ENCODE peak calls at places on chromosomes 6 and 20, in eight cellular contexts. F is retinal pigment epithelial cell, D is HCT116, J is NB4, U is astrocyte of the cerebellum, K is tibial artery, N is GM23338, P is A549. W is an unnamed sample.

GRCh38 chr20:13745784-13746183 is 38.9 kb downstream of the ESF1 start:
- DNase-seq in F (no peak), D (no peak), J (no peak), U (no peak), K (no peak), N (no peak), P (no peak), W (no peak)

GRCh38 chr6:154593122-154593521 is 82.6 kb upstream of the CNKSR3 start:
- DNase-seq in F (no peak), D (no peak), J (no peak), U (no peak), K (peak), N (peak), P (no peak), W (no peak)

GRCh38 chr20:13277663-13278295 is 56.7 kb downstream of the ISM1 start:
- DNase-seq in F (no peak), D (no peak), J (no peak), U (no peak), K (peak), N (no peak), P (no peak), W (no peak)

GRCh38 chr6:24855389-24856245 is 56.9 kb upstream of the ARMH2 start:
- DNase-seq in F (peak), D (peak), J (peak), U (peak), K (no peak), N (peak), P (peak), W (peak)

GRCh38 chr20:4227085-4227821 is 211.9 kb upstream of the RNF24 start:
- DNase-seq in F (no peak), D (no peak), J (peak), U (no peak), K (no peak), N (peak), P (peak), W (no peak)

GRCh38 chr6:52552278-52552643 is 24.6 kb downstream of the TRAM2 start:
- DNase-seq in F (no peak), D (no peak), J (no peak), U (no peak), K (no peak), N (no peak), P (no peak), W (no peak)

GRCh38 chr6:74075323-74075722 is 379.3 kb downstream of the CD109 start:
- DNase-seq in F (no peak), D (no peak), J (no peak), U (no peak), K (peak), N (no peak), P (no peak), W (no peak)

GRCh38 chr6:106254636-106255035 is 70.9 kb downstream of the ATG5 start:
- DNase-seq in F (peak), D (no peak), J (peak), U (peak), K (no peak), N (no peak), P (no peak), W (no peak)

GRCh38 chr20:4973330-4974097 is 27.8 kb downstream of the SLC23A2 start:
- DNase-seq in F (no peak), D (no peak), J (peak), U (no peak), K (peak), N (no peak), P (peak), W (peak)

GRCh38 chr6:38554700-38555413 is 84.9 kb downstream of the BTBD9 start:
- DNase-seq in F (no peak), D (no peak), J (peak), U (peak), K (no peak), N (peak), P (no peak), W (peak)

GRCh38 chr6:37407948-37408347 is 25.1 kb upstream of the CMTR1 start:
- DNase-seq in F (no peak), D (no peak), J (no peak), U (no peak), K (no peak), N (no peak), P (no peak), W (no peak)

GRCh38 chr6:32290886-32291450 is 67.1 kb upstream of the NOTCH4 start:
- DNase-seq in F (no peak), D (no peak), J (no peak), U (no peak), K (no peak), N (no peak), P (no peak), W (no peak)

GRCh38 chr20:31948008-31948407 is 3.8 kb downstream of the PDRG1 start:
- DNase-seq in F (no peak), D (no peak), J (peak), U (no peak), K (no peak), N (no peak), P (no peak), W (no peak)

GRCh38 chr6:164106345-164106769 is 691.8 kb downstream of the QKI start:
- DNase-seq in F (no peak), D (no peak), J (peak), U (no peak), K (no peak), N (peak), P (no peak), W (no peak)

GRCh38 chr20:61295726-61296628 is 43.9 kb downstream of the CDH4 start:
- DNase-seq in F (no peak), D (no peak), J (no peak), U (no peak), K (no peak), N (no peak), P (no peak), W (no peak)

GRCh38 chr20:51185277-51185676 is 162.4 kb upstream of the KCNG1 start:
- DNase-seq in F (no peak), D (no peak), J (no peak), U (no peak), K (no peak), N (no peak), P (no peak), W (no peak)

GRCh38 chr6:135577059-135577538 is 79.6 kb upstream of the AHI1 start:
- DNase-seq in F (no peak), D (no peak), J (peak), U (no peak), K (no peak), N (no peak), P (no peak), W (no peak)

GRCh38 chr20:34256629-34257124 is 15.5 kb downstream of the ASIP start:
- DNase-seq in F (no peak), D (no peak), J (no peak), U (no peak), K (no peak), N (peak), P (no peak), W (no peak)

GRCh38 chr20:59726196-59726595 is 121.9 kb downstream of the PHACTR3 start:
- DNase-seq in F (no peak), D (no peak), J (peak), U (no peak), K (no peak), N (no peak), P (no peak), W (no peak)

GRCh38 chr20:63968928-63969760 is 586 bp downstream of the ZNF512B start:
- DNase-seq in F (no peak), D (no peak), J (peak), U (no peak), K (no peak), N (peak), P (no peak), W (no peak)

GRCh38 chr6:3343089-3343901 is 84.5 kb downstream of the PSMG4 start:
- DNase-seq in F (no peak), D (no peak), J (no peak), U (no peak), K (no peak), N (no peak), P (no peak), W (no peak)

GRCh38 chr6:64516393-64516792 is 880.8 kb downstream of the PHF3 start:
- DNase-seq in F (no peak), D (no peak), J (no peak), U (no peak), K (no peak), N (no peak), P (no peak), W (no peak)

GRCh38 chr6:2843138-2843740 is 1.6 kb upstream of the SERPINB1 start:
- DNase-seq in F (no peak), D (no peak), J (no peak), U (no peak), K (no peak), N (no peak), P (no peak), W (no peak)

GRCh38 chr6:160960067-160960466 is 31.5 kb upstream of the MAP3K4 start:
- DNase-seq in F (no peak), D (no peak), J (no peak), U (no peak), K (no peak), N (no peak), P (no peak), W (no peak)

GRCh38 chr6:23415819-23416427 is 710.1 kb upstream of the NRSN1 start:
- DNase-seq in F (no peak), D (no peak), J (no peak), U (no peak), K (no peak), N (no peak), P (no peak), W (no peak)

GRCh38 chr20:53797085-53797484 is 203.4 kb upstream of the ZNF217 start:
- DNase-seq in F (no peak), D (no peak), J (no peak), U (no peak), K (no peak), N (no peak), P (no peak), W (no peak)

GRCh38 chr6:33599413-33599911 is 19.4 kb upstream of the BAK1 start:
- DNase-seq in F (no peak), D (no peak), J (no peak), U (no peak), K (peak), N (no peak), P (peak), W (peak)

GRCh38 chr20:24872291-24873014 is 76.6 kb upstream of the CST7 start:
- DNase-seq in F (no peak), D (no peak), J (no peak), U (no peak), K (no peak), N (no peak), P (no peak), W (no peak)

GRCh38 chr6:30881987-30882763 is 2.1 kb upstream of the DDR1 start:
- DNase-seq in F (no peak), D (no peak), J (no peak), U (no peak), K (peak), N (peak), P (no peak), W (no peak)

GRCh38 chr6:6890400-6890858 is 217.3 kb upstream of the RREB1 start:
- DNase-seq in F (no peak), D (no peak), J (peak), U (no peak), K (no peak), N (peak), P (no peak), W (no peak)
- H3K4me3 ChIP-seq in F (no peak), D (no peak), J (peak), U (no peak), K (no peak), N (no peak), P (no peak), W (no peak)

GRCh38 chr6:46652232-46652602 is 401 bp downstream of the CYP39A1 start:
- DNase-seq in F (no peak), D (no peak), J (no peak), U (no peak), K (no peak), N (peak), P (no peak), W (no peak)

GRCh38 chr6:46657642-46658041 is 4.9 kb downstream of the SLC25A27 start:
- DNase-seq in F (no peak), D (no peak), J (no peak), U (no peak), K (no peak), N (no peak), P (no peak), W (no peak)

GRCh38 chr6:46652603-46653438 is at the start of the genes CYP39A1 and SLC25A27:
- DNase-seq in F (peak), D (peak), J (peak), U (peak), K (peak), N (peak), P (peak), W (peak)

GRCh38 chr6:46653439-46653942 is 716 bp downstream of the SLC25A27 start:
- DNase-seq in F (no peak), D (no peak), J (no peak), U (no peak), K (no peak), N (peak), P (no peak), W (no peak)

DNA sequence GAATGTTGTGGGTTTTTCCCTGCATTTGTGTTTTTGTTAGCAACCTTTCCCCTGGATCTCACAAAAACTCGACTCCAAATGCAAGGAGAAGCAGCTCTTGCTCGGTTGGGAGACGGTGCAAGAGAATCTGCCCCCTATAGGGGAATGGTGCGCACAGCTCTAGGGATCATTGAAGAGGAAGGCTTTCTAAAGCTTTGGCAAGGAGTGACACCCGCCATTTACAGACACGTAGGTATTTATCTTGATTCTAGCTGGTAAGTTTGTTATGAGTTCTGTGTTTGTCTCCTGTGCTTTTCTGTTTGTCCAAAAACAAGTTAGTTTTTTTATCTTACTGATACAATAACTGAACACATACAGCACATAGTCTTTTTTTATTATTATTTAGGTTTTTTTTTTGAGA is 3.0 kb downstream of the SLC25A27 start:
- DNase-seq in F (no peak), D (peak), J (peak), U (no peak), K (no peak), N (peak), P (peak), W (no peak)
- TF ChIP-seq CTCF in F (peak), D (peak), J (peak), U (peak), K (no peak), N (peak), P (peak), W (peak)

GRCh38 chr6:13874191-13874549 is 50.6 kb upstream of the RNF182 start:
- DNase-seq in F (no peak), D (no peak), J (no peak), U (no peak), K (no peak), N (no peak), P (no peak), W (no peak)
- H3K4me3 ChIP-seq in F (peak), D (no peak), J (no peak), U (peak), K (peak), N (peak), P (peak), W (peak)

GRCh38 chr6:168062346-168063289 is 16.4 kb downstream of the FRMD1 start:
- DNase-seq in F (no peak), D (no peak), J (no peak), U (no peak), K (no peak), N (no peak), P (no peak), W (no peak)

GRCh38 chr6:168057836-168058235 is 21.2 kb downstream of the FRMD1 start:
- DNase-seq in F (no peak), D (no peak), J (no peak), U (no peak), K (no peak), N (no peak), P (no peak), W (no peak)

GRCh38 chr6:168058691-168059551 is 20.1 kb downstream of the FRMD1 start:
- DNase-seq in F (no peak), D (no peak), J (no peak), U (no peak), K (no peak), N (peak), P (no peak), W (no peak)

GRCh38 chr6:168061269-168062210 is 17.5 kb downstream of the FRMD1 start:
- DNase-seq in F (no peak), D (no peak), J (no peak), U (no peak), K (no peak), N (no peak), P (no peak), W (no peak)

DNA sequence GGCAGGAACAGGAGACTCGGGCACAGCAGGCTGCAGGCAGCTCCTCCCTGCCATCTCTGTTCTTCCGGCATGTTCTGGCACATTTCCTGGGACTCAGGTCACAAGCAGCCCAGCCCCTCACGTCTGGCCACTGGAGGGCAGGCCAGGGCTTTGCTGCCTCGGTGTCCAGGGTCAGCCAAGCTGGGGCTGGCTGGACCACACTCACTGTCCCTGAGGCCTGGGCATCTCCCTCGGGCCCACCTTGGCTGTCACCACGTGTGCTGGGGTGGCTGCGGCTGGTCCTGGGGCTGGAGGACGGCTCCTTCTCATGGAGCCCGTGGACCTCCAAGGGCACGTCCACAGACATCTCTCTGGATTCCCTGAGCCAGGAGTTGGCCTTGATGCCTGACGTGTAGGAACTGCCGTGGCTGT is 18.5 kb downstream of the FRMD1 start:
- DNase-seq in F (peak), D (no peak), J (no peak), U (peak), K (peak), N (peak), P (peak), W (no peak)
- TF ChIP-seq CTCF in F (peak), D (peak), J (peak), U (peak), K (peak), N (peak), P (peak), W (peak)

DNA sequence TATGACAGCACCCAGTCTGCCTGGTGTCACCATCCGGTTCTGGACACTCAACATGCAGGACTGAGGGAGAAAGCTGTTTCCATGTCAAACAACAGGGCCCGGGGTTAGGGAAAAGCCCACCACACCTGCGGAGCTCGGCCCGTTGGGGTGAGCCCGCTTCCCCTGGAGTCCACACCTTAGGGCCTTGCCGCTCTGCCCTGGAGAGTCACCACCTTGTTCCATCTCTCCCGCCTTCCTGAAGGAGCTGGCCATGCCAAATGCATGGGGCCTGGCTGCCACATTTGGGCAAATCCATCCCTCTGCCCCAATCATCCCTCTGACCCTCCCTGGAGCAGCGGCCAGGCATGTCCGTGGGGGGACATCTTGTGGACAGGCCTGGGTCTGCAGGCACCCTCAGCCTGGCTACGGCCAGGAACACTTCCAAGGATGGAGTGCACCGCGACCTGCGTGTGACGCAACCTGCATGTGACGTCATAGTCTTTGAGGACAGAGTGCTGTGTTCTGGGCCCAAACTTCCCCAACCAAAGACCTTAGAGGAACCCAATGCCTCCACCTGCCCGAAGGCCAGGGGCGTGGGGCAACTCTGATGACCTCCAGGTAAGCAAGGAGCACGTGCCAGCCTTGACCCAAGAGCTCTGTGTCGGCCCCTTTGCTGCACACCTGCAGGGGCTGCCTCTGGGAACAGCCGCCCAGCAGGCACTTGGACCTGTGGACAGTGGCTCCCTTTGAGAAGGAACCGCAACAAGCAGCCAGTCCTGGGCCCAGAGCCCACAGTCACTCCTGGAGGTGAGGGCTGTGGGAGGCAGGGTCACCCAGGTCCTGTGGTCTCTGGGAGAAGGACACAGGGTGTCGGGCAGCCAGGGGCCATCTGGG is 1.7 kb downstream of the CABLES2 start:
- DNase-seq in F (no peak), D (no peak), J (peak), U (peak), K (peak), N (peak), P (peak), W (no peak)
- H3K4me3 ChIP-seq in F (no peak), D (peak), J (no peak), U (no peak), K (no peak), N (peak), P (no peak), W (peak)

DNA sequence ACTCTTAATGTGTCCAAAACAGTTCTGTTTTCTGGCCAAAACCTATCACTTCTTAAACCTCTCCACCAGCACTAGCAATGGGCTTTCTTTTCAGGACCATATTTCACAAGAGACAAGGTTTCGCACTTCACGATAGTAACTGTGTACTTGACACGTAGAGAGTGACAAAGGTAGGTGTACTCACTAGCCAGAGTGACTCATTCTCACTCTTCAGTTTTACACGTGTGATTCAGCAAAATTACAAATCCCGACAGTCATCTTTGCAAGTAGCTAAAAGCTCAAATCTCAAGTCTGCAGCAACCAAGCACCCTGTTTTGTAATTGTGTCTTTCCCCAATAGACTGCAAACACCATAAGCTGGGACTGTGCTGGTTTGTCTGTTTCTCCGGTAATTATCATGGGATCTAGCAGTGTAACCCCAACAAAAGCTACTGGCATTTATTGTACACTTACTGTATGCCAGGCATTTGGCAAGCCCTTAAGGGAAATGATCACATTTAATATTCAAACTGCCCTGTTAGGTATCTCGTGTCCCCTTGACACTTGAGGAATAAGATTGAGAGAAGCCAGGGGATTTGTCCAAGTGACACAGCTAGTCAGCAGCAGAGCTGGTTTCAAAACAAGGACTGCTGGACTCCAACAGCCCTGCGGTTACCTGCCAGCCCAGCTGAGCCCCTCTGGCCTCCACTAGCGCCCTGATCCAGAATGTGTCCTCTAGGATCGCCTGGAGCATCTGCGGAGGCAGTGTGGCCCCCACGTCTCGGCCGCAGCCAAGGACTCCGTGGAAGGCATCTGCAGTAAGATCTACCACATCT is 9.9 kb downstream of the PCIF1 start:
- DNase-seq in F (no peak), D (no peak), J (peak), U (no peak), K (no peak), N (no peak), P (peak), W (no peak)
- TF ChIP-seq CTCF in F (no peak), D (no peak), J (no peak), U (no peak), K (no peak), N (no peak), P (no peak), W (no peak)